ENCODE peak calls at places on chromosome 7, in nine cellular contexts. One of them, this sample, is unnamed.

GRCh38 chr7:128591705-128592104 is 80.4 kb upstream of the GARIN1A start:
- DNase-seq in cardiac muscle cell: no peak
- DNase-seq in Peyer's patch: no peak
- DNase-seq in GM23248: no peak
- DNase-seq in gastrocnemius medialis: no peak
- DNase-seq in CD8-positive, alpha-beta memory T cell: no peak
- DNase-seq in sigmoid colon: no peak
- DNase-seq in uterus: no peak
- DNase-seq in kidney: no peak
- DNase-seq in this sample: no peak

GRCh38 chr7:140719711-140720110 is 23.2 kb downstream of the NDUFB2 start:
- DNase-seq in cardiac muscle cell: no peak
- DNase-seq in Peyer's patch: no peak
- DNase-seq in GM23248: peak
- DNase-seq in gastrocnemius medialis: no peak
- DNase-seq in CD8-positive, alpha-beta memory T cell: no peak
- DNase-seq in sigmoid colon: no peak
- DNase-seq in uterus: no peak
- DNase-seq in kidney: no peak
- DNase-seq in this sample: peak

GRCh38 chr7:96415293-96415940 is 93.5 kb upstream of the SLC25A13 start:
- DNase-seq in cardiac muscle cell: no peak
- DNase-seq in Peyer's patch: no peak
- DNase-seq in GM23248: no peak
- DNase-seq in gastrocnemius medialis: no peak
- DNase-seq in CD8-positive, alpha-beta memory T cell: no peak
- DNase-seq in sigmoid colon: no peak
- DNase-seq in uterus: no peak
- DNase-seq in kidney: peak
- DNase-seq in this sample: no peak

GRCh38 chr7:140654661-140655060 is 14.0 kb upstream of the DENND2A start:
- DNase-seq in cardiac muscle cell: no peak
- DNase-seq in Peyer's patch: no peak
- DNase-seq in GM23248: no peak
- DNase-seq in gastrocnemius medialis: no peak
- DNase-seq in CD8-positive, alpha-beta memory T cell: no peak
- DNase-seq in sigmoid colon: peak
- DNase-seq in uterus: peak
- DNase-seq in kidney: no peak
- DNase-seq in this sample: no peak

GRCh38 chr7:44100458-44101303 is 3.5 kb upstream of the AEBP1 start:
- DNase-seq in cardiac muscle cell: no peak
- DNase-seq in Peyer's patch: no peak
- DNase-seq in GM23248: peak
- DNase-seq in gastrocnemius medialis: no peak
- DNase-seq in CD8-positive, alpha-beta memory T cell: no peak
- DNase-seq in sigmoid colon: peak
- DNase-seq in uterus: no peak
- DNase-seq in kidney: peak
- DNase-seq in this sample: no peak

GRCh38 chr7:150340024-150340749 is 1.2 kb downstream of the RARRES2 start:
- DNase-seq in cardiac muscle cell: peak
- DNase-seq in Peyer's patch: peak
- DNase-seq in GM23248: peak
- DNase-seq in gastrocnemius medialis: no peak
- DNase-seq in CD8-positive, alpha-beta memory T cell: no peak
- DNase-seq in sigmoid colon: peak
- DNase-seq in uterus: peak
- DNase-seq in kidney: peak
- DNase-seq in this sample: no peak

GRCh38 chr7:96388166-96388565 is 66.3 kb upstream of the SLC25A13 start:
- DNase-seq in cardiac muscle cell: no peak
- DNase-seq in Peyer's patch: no peak
- DNase-seq in GM23248: peak
- DNase-seq in gastrocnemius medialis: no peak
- DNase-seq in CD8-positive, alpha-beta memory T cell: no peak
- DNase-seq in sigmoid colon: no peak
- DNase-seq in uterus: no peak
- DNase-seq in kidney: no peak
- DNase-seq in this sample: no peak

GRCh38 chr7:36473454-36474282 is 84.0 kb downstream of the ANLN start:
- DNase-seq in cardiac muscle cell: peak
- DNase-seq in Peyer's patch: peak
- DNase-seq in GM23248: peak
- DNase-seq in gastrocnemius medialis: no peak
- DNase-seq in CD8-positive, alpha-beta memory T cell: no peak
- DNase-seq in sigmoid colon: no peak
- DNase-seq in uterus: no peak
- DNase-seq in kidney: no peak
- DNase-seq in this sample: no peak

GRCh38 chr7:47267346-47267745 is 314.6 kb downstream of the TNS3 start:
- DNase-seq in cardiac muscle cell: no peak
- DNase-seq in Peyer's patch: peak
- DNase-seq in GM23248: no peak
- DNase-seq in gastrocnemius medialis: no peak
- DNase-seq in CD8-positive, alpha-beta memory T cell: no peak
- DNase-seq in sigmoid colon: no peak
- DNase-seq in uterus: no peak
- DNase-seq in kidney: no peak
- DNase-seq in this sample: no peak

GRCh38 chr7:143381427-143382125 is 431 bp downstream of the ZYX start:
- DNase-seq in cardiac muscle cell: peak
- DNase-seq in Peyer's patch: peak
- DNase-seq in GM23248: peak
- DNase-seq in gastrocnemius medialis: peak
- DNase-seq in CD8-positive, alpha-beta memory T cell: no peak
- DNase-seq in sigmoid colon: peak
- DNase-seq in uterus: peak
- DNase-seq in kidney: peak
- DNase-seq in this sample: peak

GRCh38 chr7:25564980-25565379 is 336.7 kb upstream of the NPVF start:
- DNase-seq in cardiac muscle cell: no peak
- DNase-seq in Peyer's patch: no peak
- DNase-seq in GM23248: peak
- DNase-seq in gastrocnemius medialis: no peak
- DNase-seq in CD8-positive, alpha-beta memory T cell: no peak
- DNase-seq in sigmoid colon: no peak
- DNase-seq in uterus: no peak
- DNase-seq in kidney: no peak
- DNase-seq in this sample: no peak

GRCh38 chr7:155836216-155837125 is 24.2 kb upstream of the SHH start:
- DNase-seq in cardiac muscle cell: no peak
- DNase-seq in Peyer's patch: no peak
- DNase-seq in GM23248: no peak
- DNase-seq in gastrocnemius medialis: no peak
- DNase-seq in CD8-positive, alpha-beta memory T cell: no peak
- DNase-seq in sigmoid colon: peak
- DNase-seq in uterus: no peak
- DNase-seq in kidney: no peak
- DNase-seq in this sample: no peak

GRCh38 chr7:131544449-131545425 is 11.7 kb downstream of the PODXL start:
- DNase-seq in cardiac muscle cell: peak
- DNase-seq in Peyer's patch: no peak
- DNase-seq in GM23248: peak
- DNase-seq in gastrocnemius medialis: no peak
- DNase-seq in CD8-positive, alpha-beta memory T cell: no peak
- DNase-seq in sigmoid colon: peak
- DNase-seq in uterus: no peak
- DNase-seq in kidney: peak
- DNase-seq in this sample: no peak

GRCh38 chr7:77157446-77157845 is 35.0 kb downstream of the CCDC146 start:
- DNase-seq in cardiac muscle cell: no peak
- DNase-seq in Peyer's patch: no peak
- DNase-seq in GM23248: peak
- DNase-seq in gastrocnemius medialis: no peak
- DNase-seq in CD8-positive, alpha-beta memory T cell: no peak
- DNase-seq in sigmoid colon: no peak
- DNase-seq in uterus: no peak
- DNase-seq in kidney: no peak
- DNase-seq in this sample: no peak

GRCh38 chr7:45239486-45239885 is 81.9 kb downstream of the RAMP3 start:
- DNase-seq in cardiac muscle cell: no peak
- DNase-seq in Peyer's patch: no peak
- DNase-seq in GM23248: peak
- DNase-seq in gastrocnemius medialis: no peak
- DNase-seq in CD8-positive, alpha-beta memory T cell: no peak
- DNase-seq in sigmoid colon: no peak
- DNase-seq in uterus: no peak
- DNase-seq in kidney: no peak
- DNase-seq in this sample: peak

GRCh38 chr7:116280803-116281202 is 70.5 kb downstream of the TES start:
- DNase-seq in cardiac muscle cell: no peak
- DNase-seq in Peyer's patch: no peak
- DNase-seq in GM23248: no peak
- DNase-seq in gastrocnemius medialis: no peak
- DNase-seq in CD8-positive, alpha-beta memory T cell: no peak
- DNase-seq in sigmoid colon: no peak
- DNase-seq in uterus: no peak
- DNase-seq in kidney: no peak
- DNase-seq in this sample: no peak
- H3K27ac ChIP-seq in cardiac muscle cell: no peak
- H3K27ac ChIP-seq in Peyer's patch: no peak
- H3K27ac ChIP-seq in GM23248: no peak
- H3K27ac ChIP-seq in gastrocnemius medialis: no peak
- H3K27ac ChIP-seq in CD8-positive, alpha-beta memory T cell: no peak
- H3K27ac ChIP-seq in sigmoid colon: no peak
- H3K27ac ChIP-seq in uterus: no peak
- H3K27ac ChIP-seq in kidney: no peak
- H3K27ac ChIP-seq in this sample: no peak

DNA sequence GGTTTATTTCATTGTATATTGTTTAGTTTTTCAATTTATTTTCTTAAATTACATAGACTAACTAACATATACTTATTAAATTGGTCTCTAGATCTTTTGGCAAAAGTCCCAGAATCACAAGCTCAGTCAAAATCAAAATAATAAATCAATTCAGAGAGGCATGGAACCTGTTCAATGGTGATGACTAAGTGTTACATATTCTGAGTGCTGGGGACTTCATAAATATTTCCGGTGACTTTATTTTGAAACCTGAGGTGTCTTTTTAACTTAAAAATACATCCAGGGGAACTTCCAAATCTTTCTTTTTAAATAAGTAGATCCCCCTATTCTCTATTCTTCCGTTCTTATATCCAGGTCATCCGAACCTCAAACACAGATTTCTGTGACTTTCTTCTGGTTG is 89.6 kb upstream of the ZNF804B start:
- DNase-seq in cardiac muscle cell: no peak
- DNase-seq in Peyer's patch: no peak
- DNase-seq in GM23248: no peak
- DNase-seq in gastrocnemius medialis: no peak
- DNase-seq in CD8-positive, alpha-beta memory T cell: no peak
- DNase-seq in sigmoid colon: no peak
- DNase-seq in uterus: no peak
- DNase-seq in kidney: no peak
- DNase-seq in this sample: no peak
- H3K4me3 ChIP-seq in cardiac muscle cell: no peak
- H3K4me3 ChIP-seq in Peyer's patch: no peak
- H3K4me3 ChIP-seq in GM23248: no peak
- H3K4me3 ChIP-seq in gastrocnemius medialis: no peak
- H3K4me3 ChIP-seq in CD8-positive, alpha-beta memory T cell: no peak
- H3K4me3 ChIP-seq in sigmoid colon: no peak
- H3K4me3 ChIP-seq in uterus: no peak
- H3K4me3 ChIP-seq in kidney: no peak
- H3K4me3 ChIP-seq in this sample: no peak

DNA sequence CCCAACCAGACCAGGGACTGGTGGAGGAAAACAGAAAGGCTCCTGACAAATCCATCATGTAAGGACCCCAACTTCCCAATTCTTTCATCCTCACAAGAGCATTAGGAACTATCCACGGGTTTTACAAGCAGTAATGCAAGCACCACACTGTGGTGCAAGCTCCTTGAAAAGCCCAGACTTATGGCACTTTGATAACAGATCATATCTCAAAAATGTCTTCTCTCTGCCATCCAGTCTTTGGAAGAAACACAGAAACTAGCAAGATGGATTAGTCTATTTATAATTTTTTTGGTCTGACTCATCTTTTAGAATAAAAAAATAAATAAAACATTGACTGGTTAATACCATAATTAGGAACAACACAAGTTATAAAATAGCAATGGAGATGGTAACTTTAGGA is 49.1 kb upstream of the CALD1 start:
- DNase-seq in cardiac muscle cell: no peak
- DNase-seq in Peyer's patch: no peak
- DNase-seq in GM23248: peak
- DNase-seq in gastrocnemius medialis: no peak
- DNase-seq in CD8-positive, alpha-beta memory T cell: no peak
- DNase-seq in sigmoid colon: no peak
- DNase-seq in uterus: no peak
- DNase-seq in kidney: no peak
- DNase-seq in this sample: no peak
- H3K27ac ChIP-seq in cardiac muscle cell: no peak
- H3K27ac ChIP-seq in Peyer's patch: peak
- H3K27ac ChIP-seq in GM23248: peak
- H3K27ac ChIP-seq in gastrocnemius medialis: peak
- H3K27ac ChIP-seq in CD8-positive, alpha-beta memory T cell: no peak
- H3K27ac ChIP-seq in sigmoid colon: peak
- H3K27ac ChIP-seq in uterus: peak
- H3K27ac ChIP-seq in kidney: peak
- H3K27ac ChIP-seq in this sample: no peak

GRCh38 chr7:50309130-50309478 is 4.6 kb downstream of the IKZF1 start:
- DNase-seq in cardiac muscle cell: no peak
- DNase-seq in Peyer's patch: no peak
- DNase-seq in GM23248: no peak
- DNase-seq in gastrocnemius medialis: no peak
- DNase-seq in CD8-positive, alpha-beta memory T cell: no peak
- DNase-seq in sigmoid colon: no peak
- DNase-seq in uterus: no peak
- DNase-seq in kidney: no peak
- DNase-seq in this sample: no peak
- H3K4me3 ChIP-seq in cardiac muscle cell: no peak
- H3K4me3 ChIP-seq in Peyer's patch: peak
- H3K4me3 ChIP-seq in GM23248: no peak
- H3K4me3 ChIP-seq in gastrocnemius medialis: no peak
- H3K4me3 ChIP-seq in CD8-positive, alpha-beta memory T cell: peak
- H3K4me3 ChIP-seq in sigmoid colon: no peak
- H3K4me3 ChIP-seq in uterus: no peak
- H3K4me3 ChIP-seq in kidney: no peak
- H3K4me3 ChIP-seq in this sample: no peak

GRCh38 chr7:5681979-5682546 is 99.4 kb downstream of the RNF216 start:
- DNase-seq in cardiac muscle cell: no peak
- DNase-seq in Peyer's patch: no peak
- DNase-seq in GM23248: no peak
- DNase-seq in gastrocnemius medialis: no peak
- DNase-seq in CD8-positive, alpha-beta memory T cell: no peak
- DNase-seq in sigmoid colon: peak
- DNase-seq in uterus: no peak
- DNase-seq in kidney: no peak
- DNase-seq in this sample: no peak
- H3K27ac ChIP-seq in cardiac muscle cell: no peak
- H3K27ac ChIP-seq in Peyer's patch: peak
- H3K27ac ChIP-seq in GM23248: no peak
- H3K27ac ChIP-seq in gastrocnemius medialis: no peak
- H3K27ac ChIP-seq in CD8-positive, alpha-beta memory T cell: no peak
- H3K27ac ChIP-seq in sigmoid colon: peak
- H3K27ac ChIP-seq in uterus: peak
- H3K27ac ChIP-seq in kidney: no peak
- H3K27ac ChIP-seq in this sample: no peak

This sample was measured in lung.